ENCODE peak calls at places on chromosomes 4 and X, in eight cellular contexts. X, R, P, V, F, Z, E and S are unnamed samples. For H3K36me3, the result is how much of the 10 kb centered on the place peaks cover.

GRCh38 chrX:114611018-114611619 is 27.2 kb downstream of the HTR2C start:
- DNase-seq in X (peak), R (peak), P (peak), V (no peak), F (no peak), Z (peak), E (peak), S (no peak)

GRCh38 chr4:158999166-158999682 is 103.7 kb upstream of the RAPGEF2 start:
- DNase-seq in X (no peak), R (no peak), P (no peak), V (no peak), F (no peak), Z (no peak), E (no peak), S (no peak)

GRCh38 chrX:68980906-68981616 is 152.2 kb downstream of the EFNB1 start:
- DNase-seq in X (no peak), R (no peak), P (no peak), V (no peak), F (no peak), Z (no peak), E (no peak), S (no peak)

GRCh38 chr4:2802618-2803531 is 10.0 kb downstream of the SH3BP2 start:
- DNase-seq in X (no peak), R (no peak), P (no peak), V (no peak), F (no peak), Z (no peak), E (no peak), S (no peak)

GRCh38 chr4:41624765-41625164 is 86.8 kb downstream of the LIMCH1 start:
- DNase-seq in X (no peak), R (no peak), P (no peak), V (no peak), F (no peak), Z (no peak), E (no peak), S (no peak)

GRCh38 chr4:10111067-10111801 is 5.4 kb downstream of the WDR1 start:
- DNase-seq in X (no peak), R (no peak), P (no peak), V (no peak), F (no peak), Z (no peak), E (no peak), S (no peak)

GRCh38 chr4:30208731-30209435 is 511.3 kb upstream of the PCDH7 start:
- DNase-seq in X (peak), R (no peak), P (peak), V (no peak), F (no peak), Z (peak), E (no peak), S (no peak)

GRCh38 chrX:49844622-49845021 is 15.5 kb downstream of the PAGE4 start:
- DNase-seq in X (no peak), R (no peak), P (no peak), V (no peak), F (no peak), Z (no peak), E (no peak), S (no peak)

GRCh38 chr4:73676136-73676535 is 55.9 kb upstream of the RASSF6 start:
- DNase-seq in X (no peak), R (no peak), P (no peak), V (no peak), F (no peak), Z (no peak), E (no peak), S (no peak)

GRCh38 chrX:123422875-123423274 is 238.8 kb downstream of the GRIA3 start:
- DNase-seq in X (peak), R (peak), P (peak), V (no peak), F (no peak), Z (peak), E (no peak), S (no peak)

GRCh38 chrX:120456973-120457372 is 12.1 kb downstream of the LAMP2 start:
- DNase-seq in X (no peak), R (no peak), P (no peak), V (no peak), F (peak), Z (no peak), E (no peak), S (peak)

GRCh38 chr4:100174985-100175383 is 15.3 kb downstream of the DDIT4L start:
- DNase-seq in X (no peak), R (no peak), P (no peak), V (no peak), F (no peak), Z (peak), E (no peak), S (no peak)

GRCh38 chr4:100175853-100176252 is 14.4 kb downstream of the DDIT4L start:
- DNase-seq in X (no peak), R (no peak), P (no peak), V (no peak), F (no peak), Z (no peak), E (no peak), S (no peak)

GRCh38 chr4:100177126-100177525 is 13.1 kb downstream of the DDIT4L start:
- DNase-seq in X (no peak), R (no peak), P (no peak), V (no peak), F (no peak), Z (no peak), E (no peak), S (no peak)

GRCh38 chr4:100177855-100178254 is 12.4 kb downstream of the DDIT4L start:
- DNase-seq in X (no peak), R (no peak), P (no peak), V (no peak), F (no peak), Z (no peak), E (no peak), S (no peak)
- H3K4me3 ChIP-seq in X (no peak), R (no peak), P (no peak), V (no peak), F (no peak), Z (no peak), E (no peak), S (no peak)

DNA sequence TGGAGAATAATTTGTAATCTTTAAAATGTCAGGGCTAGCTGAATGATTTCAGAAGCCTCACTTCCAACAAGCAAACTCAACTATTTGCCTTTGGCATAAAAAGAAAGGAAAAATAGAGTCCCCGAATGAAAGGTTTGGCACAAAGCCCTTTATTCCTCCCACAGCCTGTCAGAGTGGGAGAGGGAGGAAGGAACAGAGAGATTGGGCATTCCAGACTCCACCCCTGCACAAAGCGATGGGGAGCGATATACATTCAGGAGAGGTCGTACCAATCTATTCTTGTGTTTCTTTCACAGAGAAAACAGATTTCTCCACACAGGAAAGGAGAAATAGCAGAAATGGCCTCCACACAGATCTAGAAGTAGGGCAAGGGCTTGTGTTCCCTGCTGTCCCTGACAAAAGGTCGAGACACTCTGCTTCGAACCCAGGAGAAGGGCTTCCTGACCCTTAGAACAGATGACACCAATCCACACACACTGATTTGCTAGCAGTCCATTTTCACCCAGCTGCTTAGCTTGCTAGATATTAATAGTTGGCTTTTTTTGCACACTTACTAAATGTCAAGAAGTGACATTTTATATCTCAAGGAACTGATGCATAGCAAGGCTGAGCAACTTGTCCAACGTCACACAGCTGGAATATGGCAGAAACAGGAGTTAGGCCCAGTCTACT is 197.4 kb downstream of the MAML3 start:
- DNase-seq in X (no peak), R (peak), P (no peak), V (no peak), F (no peak), Z (no peak), E (no peak), S (no peak)
- H3K27ac ChIP-seq in X (no peak), R (no peak), P (no peak), V (no peak), F (no peak), Z (no peak), E (no peak), S (no peak)

GRCh38 chrX:53194308-53194707 is 30.7 kb downstream of the KDM5C start:
- DNase-seq in X (no peak), R (no peak), P (no peak), V (no peak), F (no peak), Z (no peak), E (no peak), S (no peak)
- H3K36me3 ChIP-seq in X (half or more), R (half or more), P (half or more), V (half or more), F (half or more), Z (under half), E (half or more), S (under half)

GRCh38 chr4:37981844-37982720 is 21.9 kb downstream of the PTTG2 start:
- DNase-seq in X (no peak), R (no peak), P (peak), V (no peak), F (no peak), Z (peak), E (no peak), S (no peak)

GRCh38 chr4:37981425-37981824 is 21.2 kb downstream of the PTTG2 start:
- DNase-seq in X (no peak), R (no peak), P (no peak), V (no peak), F (no peak), Z (peak), E (no peak), S (no peak)

GRCh38 chr4:37985730-37986275 is 25.6 kb downstream of the PTTG2 start:
- DNase-seq in X (no peak), R (no peak), P (no peak), V (no peak), F (no peak), Z (no peak), E (no peak), S (no peak)

GRCh38 chr4:37982736-37983135 is 22.5 kb downstream of the PTTG2 start:
- DNase-seq in X (no peak), R (no peak), P (no peak), V (no peak), F (no peak), Z (no peak), E (no peak), S (no peak)

GRCh38 chr4:37983951-37984350 is 23.8 kb downstream of the PTTG2 start:
- DNase-seq in X (no peak), R (no peak), P (no peak), V (no peak), F (no peak), Z (no peak), E (no peak), S (no peak)
- H3K4me3 ChIP-seq in X (no peak), R (no peak), P (no peak), V (no peak), F (no peak), Z (no peak), E (no peak), S (no peak)

DNA sequence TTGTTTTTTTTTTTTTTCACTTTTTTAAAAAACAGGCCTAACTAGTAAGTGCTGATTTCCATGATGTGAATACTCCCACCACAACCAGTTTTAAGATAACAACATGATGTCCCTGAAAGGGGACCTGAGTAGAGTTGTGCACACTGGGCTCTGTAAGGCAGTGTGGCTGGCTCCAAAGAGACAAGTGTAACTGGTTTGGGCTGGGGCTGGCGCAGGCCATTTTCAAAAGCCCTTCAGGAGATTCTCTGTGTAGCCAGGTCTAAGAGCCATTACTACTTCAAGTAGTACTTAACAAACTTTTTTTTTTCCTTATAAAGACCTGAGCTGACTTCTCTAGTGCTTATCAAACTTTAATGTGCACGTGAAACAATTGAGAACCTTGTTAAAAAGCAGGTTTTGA is 4.3 kb downstream of the QRFPR start:
- DNase-seq in X (no peak), R (no peak), P (no peak), V (no peak), F (no peak), Z (no peak), E (no peak), S (no peak)
- H3K27ac ChIP-seq in X (no peak), R (no peak), P (no peak), V (no peak), F (no peak), Z (no peak), E (no peak), S (no peak)

DNA sequence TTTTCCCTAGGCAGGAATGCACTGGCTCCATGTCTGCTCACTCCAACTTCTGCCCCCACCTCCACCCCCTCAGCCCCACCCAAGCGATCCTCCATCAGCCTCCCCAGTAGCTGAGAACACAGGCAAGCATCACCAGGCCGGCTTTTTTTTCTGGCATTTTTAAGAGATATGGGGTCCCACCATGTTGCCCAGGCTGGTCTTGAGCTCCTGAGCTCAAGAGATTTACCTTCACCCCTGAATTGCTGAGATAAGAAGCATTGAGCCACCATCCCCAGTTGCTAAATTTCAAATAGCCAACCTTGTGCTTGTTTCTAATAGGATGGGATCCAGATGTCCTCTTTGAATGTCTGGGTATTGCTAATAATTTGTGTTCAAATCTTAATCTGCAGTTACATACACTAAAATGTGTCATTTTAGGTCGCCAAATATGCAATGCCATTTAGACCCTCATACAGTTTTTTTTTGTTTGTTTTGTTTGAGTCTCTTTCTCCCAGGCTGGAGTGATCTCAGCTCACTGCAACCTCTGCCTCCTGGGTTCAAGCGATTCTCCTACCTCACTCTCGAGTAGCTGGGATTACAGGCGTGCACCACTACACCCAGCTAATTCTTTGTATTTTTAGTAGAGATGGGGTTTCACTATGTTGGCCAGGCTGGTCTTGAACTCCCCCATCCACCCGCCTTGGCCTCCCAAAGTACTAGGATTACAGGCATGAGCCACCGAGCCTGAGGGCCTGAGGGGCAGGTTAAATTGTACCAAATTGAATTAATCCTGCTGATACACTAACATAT is 8.8 kb downstream of the LARP7 start:
- DNase-seq in X (no peak), R (no peak), P (no peak), V (no peak), F (no peak), Z (peak), E (no peak), S (no peak)
- H3K36me3 ChIP-seq in X (half or more), R (half or more), P (under half), V (under half), F (under half), Z (under half), E (half or more), S (under half)

DNA sequence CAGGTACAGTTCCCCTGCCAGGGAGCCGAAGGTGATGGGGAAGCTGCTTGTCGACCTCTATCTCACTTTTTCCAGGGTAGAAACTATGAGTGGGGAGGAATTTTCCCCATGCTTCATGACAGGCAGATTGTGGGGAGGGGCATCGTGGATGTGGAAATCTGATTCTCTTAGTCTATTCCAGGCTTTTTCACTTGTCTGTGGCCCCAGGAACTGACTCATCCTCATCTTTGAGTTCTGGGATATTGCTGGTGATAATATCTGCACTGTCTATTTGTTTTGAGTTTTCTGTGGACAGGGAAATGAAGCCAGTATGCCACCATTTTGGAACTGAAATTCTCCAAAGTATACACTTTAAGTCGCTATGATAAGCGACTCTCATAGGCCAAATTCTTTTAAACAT is 7.6 kb upstream of the TLR2 start:
- DNase-seq in X (no peak), R (no peak), P (peak), V (no peak), F (no peak), Z (no peak), E (no peak), S (no peak)
- H3K4me3 ChIP-seq in X (no peak), R (no peak), P (no peak), V (no peak), F (no peak), Z (no peak), E (no peak), S (no peak)

DNA sequence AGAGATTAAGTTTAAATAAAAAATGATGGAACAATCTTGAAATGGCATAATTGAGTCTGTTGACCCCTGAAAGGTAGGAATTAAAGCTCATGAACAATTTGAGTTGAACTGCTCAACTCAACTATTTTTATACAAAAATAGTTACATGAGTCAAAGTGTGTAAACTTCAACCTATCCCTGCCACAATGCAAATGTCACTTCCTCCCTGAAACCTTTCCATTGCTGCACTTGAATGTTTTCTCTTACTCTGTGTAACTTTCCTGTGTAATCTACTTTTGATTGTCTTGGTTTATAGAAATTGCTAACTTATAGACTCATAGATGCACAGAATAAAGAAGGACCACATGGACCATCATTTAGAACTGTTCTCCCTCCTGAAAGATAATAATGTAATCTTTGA is 218.5 kb downstream of the GBA3 start:
- DNase-seq in X (no peak), R (no peak), P (no peak), V (no peak), F (no peak), Z (no peak), E (no peak), S (no peak)
- H3K27ac ChIP-seq in X (no peak), R (no peak), P (no peak), V (no peak), F (no peak), Z (no peak), E (no peak), S (no peak)